ENCODE peak calls at places on chromosome 14, in seven cellular contexts. T is naive thymus-derived CD8-positive, alpha-beta T cell; K is T-helper 2 cell; I is CD4-positive, alpha-beta T cell; U is OCI-LY7; E is NCI-H2081; B is putamen. V is an unnamed sample.
A peak's percentile ranks its signal among the peaks of the same experiment; 100 is the strongest.

GRCh38 chr14:103400537-103400936 is 15.3 kb downstream of the MARK3 start:
- DNase-seq in K (no peak), T (no peak), B (no peak), E (no peak), U (no peak), I (no peak), V (no peak)

GRCh38 chr14:75322746-75323145 is 44.1 kb downstream of the FOS start:
- DNase-seq in K (no peak), T (no peak), E (no peak), U (no peak), B (no peak), I (no peak), V (no peak)

GRCh38 chr14:96424104-96424989 is 32.4 kb downstream of the AK7 start:
- DNase-seq in T (peak; percentile 60), B (peak; percentile 77), K (peak; percentile 46), E (peak; percentile 71), U (peak; percentile 78), I (no peak), V (peak; percentile 51)

GRCh38 chr14:44833376-44833775 is 128.4 kb downstream of the KLHL28 start:
- DNase-seq in T (no peak), I (no peak), U (no peak), E (no peak), B (no peak), K (no peak), V (no peak)

GRCh38 chr14:29144598-29144997 is 378.0 kb downstream of the FOXG1 start:
- DNase-seq in T (no peak), B (peak; percentile 68), U (no peak), K (no peak), E (no peak), I (no peak), V (no peak)

GRCh38 chr14:100712490-100712889 is 14.2 kb upstream of the DLK1 start:
- DNase-seq in U (no peak), K (no peak), T (no peak), E (peak; percentile 23), B (no peak), I (no peak), V (peak; percentile 17)

GRCh38 chr14:50725761-50726160 is 57.7 kb upstream of the SAV1 start:
- DNase-seq in E (no peak), I (no peak), B (no peak), K (peak; percentile 61), T (no peak), U (no peak), V (no peak)

GRCh38 chr14:22088614-22089359 is 415.2 kb upstream of the OR4E1 start:
- DNase-seq in I (no peak), K (no peak), E (no peak), U (no peak), B (no peak), T (no peak), V (no peak)

GRCh38 chr14:35766700-35767082 is 42.4 kb downstream of the RALGAPA1 start:
- DNase-seq in U (no peak), E (no peak), T (peak; percentile 17), B (no peak), I (no peak), K (peak; percentile 7), V (no peak)

GRCh38 chr14:65095633-65096205 is 6.6 kb downstream of the MAX start:
- DNase-seq in E (no peak), T (no peak), K (peak; percentile 55), B (peak; percentile 73), U (no peak), I (no peak), V (peak; percentile 48)

GRCh38 chr14:70567791-70568190 is 32.7 kb downstream of the MED6 start:
- DNase-seq in K (peak; percentile 72), B (no peak), U (peak; percentile 52), E (peak; percentile 3), T (no peak), I (no peak), V (peak; percentile 12)

GRCh38 chr14:57302883-57303282 is 34.1 kb downstream of the AP5M1 start:
- DNase-seq in E (no peak), T (no peak), U (no peak), B (no peak), K (no peak), I (no peak), V (no peak)

GRCh38 chr14:94052662-94053061 is 26.5 kb downstream of the OTUB2 start:
- DNase-seq in T (no peak), B (no peak), U (no peak), I (no peak), K (no peak), E (no peak), V (no peak)

GRCh38 chr14:104370256-104370870 is 209.2 kb upstream of the C14orf180 start:
- DNase-seq in B (no peak), I (no peak), K (no peak), T (no peak), E (no peak), U (peak; percentile 13), V (no peak)

GRCh38 chr14:47040490-47040889 is 388.9 kb upstream of the RPL10L start:
- DNase-seq in E (peak; percentile 1), I (no peak), B (no peak), T (no peak), U (no peak), K (no peak), V (no peak)

GRCh38 chr14:64232095-64232830 is 61.9 kb downstream of the ESR2 start:
- DNase-seq in E (no peak), I (no peak), B (no peak), T (no peak), U (peak; percentile 56), K (peak; percentile 66), V (no peak)

GRCh38 chr14:96622926-96623325 is 120.7 kb downstream of the PAPOLA start:
- DNase-seq in B (no peak), K (no peak), T (no peak), I (no peak), U (no peak), E (no peak), V (no peak)

GRCh38 chr14:22796087-22796707 is 19.0 kb downstream of the SLC7A7 start:
- DNase-seq in E (no peak), K (no peak), T (no peak), U (peak; percentile 51), I (no peak), B (no peak), V (no peak)

GRCh38 chr14:99230271-99231141 is 41.5 kb downstream of the BCL11B start:
- DNase-seq in E (no peak), I (peak; percentile 82), U (no peak), B (no peak), T (peak; percentile 90), K (peak; percentile 95), V (no peak)

GRCh38 chr14:94685681-94686485 is 73.7 kb downstream of the SERPINA3 start:
- DNase-seq in I (no peak), K (no peak), T (no peak), E (no peak), B (no peak), U (no peak), V (no peak)

GRCh38 chr14:97584528-97584927 is 787.3 kb downstream of the VRK1 start:
- DNase-seq in K (peak; percentile 48), I (no peak), U (no peak), B (no peak), T (no peak), E (no peak), V (no peak)

GRCh38 chr14:100526632-100527031 is 60.6 kb downstream of the BEGAIN start:
- DNase-seq in U (no peak), T (no peak), I (no peak), K (peak; percentile 44), B (no peak), E (no peak), V (no peak)

GRCh38 chr14:54329082-54329695 is 67.6 kb upstream of the CDKN3 start:
- DNase-seq in I (no peak), U (peak; percentile 31), B (peak; percentile 11), K (peak; percentile 48), T (no peak), E (peak; percentile 16), V (peak; percentile 52)

GRCh38 chr14:88831285-88831684 is 6.8 kb downstream of the TTC8 start:
- DNase-seq in T (no peak), U (no peak), I (no peak), B (no peak), E (no peak), K (no peak), V (no peak)

GRCh38 chr14:51225751-51226150 is 14.3 kb upstream of the TMX1 start:
- DNase-seq in B (no peak), K (no peak), E (no peak), I (no peak), T (no peak), U (no peak), V (no peak)

GRCh38 chr14:26984318-26985177 is 386.7 kb upstream of the NOVA1 start:
- DNase-seq in B (peak; percentile 57), T (no peak), E (peak; percentile 70), K (peak; percentile 5), I (no peak), U (peak; percentile 34), V (peak; percentile 48)

GRCh38 chr14:33386771-33387170 is 448.1 kb downstream of the NPAS3 start:
- DNase-seq in B (peak; percentile 71), K (no peak), U (no peak), T (no peak), I (no peak), E (no peak), V (no peak)

V was measured in NCI-H1105.